ENCODE peak calls at places on chromosomes 4 and X, in eight cellular contexts. I is gastrocnemius medialis, F is colonic mucosa, H is upper lobe of right lung, W is A549, C is transverse colon, P is endothelial cell of umbilical vein, N is left ventricle myocardium inferior. L is an unnamed sample. For H3K4me1, the result is how much of the 10 kb centered on the place peaks cover.

GRCh38 chrX:45472968-45473367 is 272.3 kb upstream of the DIPK2B start:
- DNase-seq in I (no peak), F (no peak), H (no peak), W (no peak), C (no peak), P (peak), N (no peak), L (no peak)

GRCh38 chr4:33369366-33369899 is 2649.3 kb downstream of the PCDH7 start:
- DNase-seq in I (no peak), F (no peak), H (no peak), W (no peak), C (no peak), P (no peak), N (no peak), L (no peak)

GRCh38 chr4:138540056-138540800 is 298.1 kb upstream of the SLC7A11 start:
- DNase-seq in I (no peak), F (no peak), H (no peak), W (no peak), C (no peak), P (no peak), N (no peak), L (no peak)

GRCh38 chr4:102827674-102828496 is 534 bp upstream of the UBE2D3 start:
- DNase-seq in I (peak), F (peak), H (peak), W (peak), C (peak), P (peak), N (peak), L (peak)

GRCh38 chrX:130165181-130165702 is 399 bp downstream of the AIFM1 start:
- DNase-seq in I (peak), F (no peak), H (no peak), W (no peak), C (no peak), P (no peak), N (no peak), L (no peak)

GRCh38 chrX:150806827-150807226 is 91.6 kb downstream of the CD99L2 start:
- DNase-seq in I (no peak), F (no peak), H (no peak), W (no peak), C (no peak), P (no peak), N (no peak), L (no peak)

GRCh38 chr4:36665985-36666384 is 384.6 kb downstream of the DTHD1 start:
- DNase-seq in I (no peak), F (no peak), H (no peak), W (no peak), C (no peak), P (no peak), N (no peak), L (no peak)

GRCh38 chr4:24413311-24413784 is 171.0 kb downstream of the DHX15 start:
- DNase-seq in I (no peak), F (no peak), H (no peak), W (no peak), C (no peak), P (no peak), N (no peak), L (no peak)

GRCh38 chrX:145861818-145862217 is 44.2 kb downstream of the SLITRK2 start:
- DNase-seq in I (no peak), F (no peak), H (no peak), W (no peak), C (no peak), P (no peak), N (no peak), L (no peak)

GRCh38 chr4:41992967-41993857 is 2.9 kb downstream of the SLC30A9 start:
- DNase-seq in I (no peak), F (no peak), H (no peak), W (no peak), C (no peak), P (no peak), N (no peak), L (no peak)

GRCh38 chr4:41991916-41992767 is 1.8 kb downstream of the SLC30A9 start:
- DNase-seq in I (no peak), F (no peak), H (no peak), W (no peak), C (no peak), P (no peak), N (no peak), L (no peak)

GRCh38 chr4:41990029-41990382 is 324 bp upstream of the SLC30A9 start:
- DNase-seq in I (no peak), F (no peak), H (no peak), W (no peak), C (no peak), P (no peak), N (no peak), L (no peak)

GRCh38 chr4:41994461-41994860 is 4.1 kb downstream of the SLC30A9 start:
- DNase-seq in I (no peak), F (no peak), H (no peak), W (no peak), C (no peak), P (no peak), N (no peak), L (no peak)

GRCh38 chr4:41990383-41991111 is at the start of gene SLC30A9:
- DNase-seq in I (peak), F (peak), H (peak), W (peak), C (peak), P (peak), N (peak), L (peak)
- TF ChIP-seq CTCF in I (peak), F (peak), H (peak), W (no peak), C (peak), P (peak), N (peak), L (peak)

DNA sequence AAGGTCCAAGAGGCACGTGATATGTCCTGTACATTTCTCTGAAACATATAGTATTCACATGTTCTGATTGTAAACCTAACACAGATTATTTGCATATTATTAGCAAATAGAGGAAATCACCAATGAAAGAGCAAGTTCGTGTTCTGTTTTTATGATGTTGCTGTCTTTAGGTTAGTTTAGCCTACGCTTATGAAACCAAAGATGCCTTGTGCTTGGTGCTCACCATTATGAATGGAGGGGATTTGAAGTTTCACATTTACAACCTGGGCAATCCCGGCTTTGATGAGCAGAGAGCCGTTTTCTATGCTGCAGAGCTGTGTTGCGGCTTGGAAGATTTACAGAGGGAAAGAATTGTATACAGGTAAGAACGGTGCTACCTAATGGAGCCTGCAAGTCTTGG is 54.9 kb downstream of the HTT-AS start:
- DNase-seq in I (no peak), F (no peak), H (no peak), W (no peak), C (no peak), P (no peak), N (no peak), L (no peak)
- H3K27ac ChIP-seq in I (no peak), F (no peak), H (no peak), W (no peak), C (no peak), P (no peak), N (no peak), L (no peak)

GRCh38 chr4:76702440-76703122 is 195.4 kb downstream of the SOWAHB start:
- DNase-seq in I (no peak), F (no peak), H (no peak), W (no peak), C (no peak), P (no peak), N (no peak), L (no peak)
- H3K4me1 ChIP-seq in I (under half), F (under half), H (under half), W (half or more), C (half or more), P (under half), N (under half), L (under half)

DNA sequence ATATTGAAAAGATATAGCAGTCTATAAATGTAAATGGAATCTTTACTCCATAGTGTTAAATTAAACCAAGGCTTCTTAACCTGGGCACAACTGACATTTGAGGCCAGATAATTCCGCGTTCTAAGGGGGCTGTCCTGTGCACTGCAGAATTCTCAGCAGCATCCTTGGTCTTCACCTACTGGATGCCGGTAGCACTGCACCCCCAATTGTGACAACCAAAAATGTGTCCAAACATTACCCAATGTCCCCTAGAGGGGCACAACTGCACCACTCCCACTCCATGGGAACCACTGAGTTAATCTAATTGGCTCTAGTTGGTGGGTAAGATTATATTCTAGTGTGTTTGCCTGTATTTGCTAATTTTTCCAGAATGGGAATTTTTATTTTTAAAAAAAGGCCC is 16.6 kb downstream of the AP1S2 start:
- DNase-seq in I (no peak), F (no peak), H (no peak), W (peak), C (no peak), P (no peak), N (no peak), L (no peak)
- TF ChIP-seq CTCF in I (no peak), F (no peak), H (no peak), W (no peak), C (no peak), P (no peak), N (peak), L (no peak)

DNA sequence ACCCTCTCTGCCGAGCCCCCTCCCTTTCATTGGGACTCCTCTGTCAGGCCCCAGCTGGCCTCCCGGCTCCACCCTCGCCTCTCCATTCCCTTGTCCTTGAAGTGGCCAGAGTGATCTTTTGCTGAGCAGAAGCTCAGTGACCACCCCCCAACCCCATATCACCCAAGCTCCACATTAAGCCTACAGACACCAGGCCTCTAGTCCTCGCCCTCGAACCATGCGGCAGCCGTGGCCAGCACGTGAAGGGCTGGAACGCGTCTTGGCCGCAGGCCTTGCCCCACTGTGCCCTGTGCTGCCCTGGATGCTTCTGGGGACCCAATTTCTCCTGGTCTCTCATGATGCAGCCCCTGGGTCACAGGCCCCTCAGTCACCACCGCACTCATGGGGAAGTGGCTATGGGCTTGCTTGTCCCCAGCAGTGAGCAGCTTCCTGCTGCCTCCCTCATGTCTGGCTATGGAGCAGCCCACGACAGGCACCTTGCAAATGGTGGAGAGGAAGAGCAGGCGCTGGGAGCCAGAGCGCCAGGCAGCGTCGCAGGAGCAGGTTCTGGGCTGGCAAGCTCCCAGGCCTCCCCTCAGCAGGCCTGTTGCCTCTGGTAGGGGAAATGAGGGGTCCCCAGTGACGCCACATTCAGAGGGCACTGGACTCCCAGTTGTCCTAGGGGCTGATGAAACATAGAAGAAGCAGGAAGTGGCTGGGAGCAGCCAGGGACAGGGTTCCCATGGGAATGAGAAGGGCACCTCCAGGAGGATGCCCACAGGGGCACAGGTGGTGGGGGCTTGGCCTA is 757 bp upstream of the SRPK3 start:
- DNase-seq in I (no peak), F (no peak), H (no peak), W (no peak), C (no peak), P (no peak), N (no peak), L (peak)
- H3K27ac ChIP-seq in I (peak), F (no peak), H (no peak), W (no peak), C (peak), P (no peak), N (peak), L (no peak)

DNA sequence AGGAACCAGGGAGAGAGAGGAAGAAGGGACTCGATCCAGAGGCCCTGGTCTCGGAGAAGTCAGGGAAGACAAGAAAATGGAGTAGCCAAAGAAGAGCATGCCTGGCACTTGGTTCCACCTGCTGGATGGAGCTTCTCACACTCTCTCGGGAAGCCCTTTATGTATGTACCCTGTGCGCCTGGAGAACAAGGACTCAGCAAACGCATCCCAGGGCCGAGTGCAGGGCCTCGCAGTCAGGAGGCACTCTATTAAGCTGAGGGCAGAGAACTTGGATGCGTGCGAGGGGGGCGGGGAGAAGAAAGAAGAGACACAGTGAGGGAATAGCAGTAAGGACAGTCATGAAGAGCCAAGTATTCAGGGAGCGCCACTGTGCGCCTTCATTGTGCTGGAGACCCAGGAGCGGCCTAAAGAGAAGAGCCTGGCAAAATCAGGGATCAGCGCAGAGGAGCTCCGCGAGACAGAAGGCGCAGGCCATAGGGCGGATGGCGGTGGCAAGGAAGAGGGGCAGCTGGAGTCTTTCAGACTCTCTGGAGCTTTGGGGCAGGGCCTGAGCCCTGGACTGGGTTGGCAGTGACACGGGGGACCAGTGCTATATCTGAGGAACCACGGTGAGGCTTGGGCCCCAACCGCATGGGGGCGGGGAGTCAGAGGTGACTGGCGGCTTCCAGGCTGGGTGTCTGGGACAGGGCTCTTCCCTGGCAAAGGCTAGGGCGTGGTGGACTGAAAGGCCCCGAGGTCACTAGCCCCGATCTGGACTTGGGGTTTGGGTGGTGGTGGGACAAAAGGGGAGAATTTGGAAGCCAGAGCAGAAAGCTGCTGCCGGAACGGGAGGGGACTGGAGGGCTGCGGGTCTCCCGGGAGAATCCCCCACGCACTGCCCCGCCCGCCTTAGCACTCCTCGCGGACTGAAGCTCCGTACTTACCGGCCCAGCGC is 1.9 kb upstream of the SEPTIN6 start:
- DNase-seq in I (no peak), F (no peak), H (no peak), W (peak), C (no peak), P (no peak), N (no peak), L (no peak)
- H3K4me1 ChIP-seq in I (under half), F (under half), H (under half), W (under half), C (under half), P (under half), N (under half), L (under half)

GRCh38 chrX:68417651-68418050 is 15.6 kb downstream of the OPHN1 start:
- DNase-seq in I (no peak), F (no peak), H (no peak), W (no peak), C (no peak), P (no peak), N (no peak), L (no peak)
- TF ChIP-seq CTCF in I (no peak), F (no peak), H (no peak), W (no peak), C (no peak), P (no peak), N (no peak), L (no peak)

L was measured in kidney.